ENCODE peak calls at places on chromosomes 5 and 9, in five cellular contexts. O is GM23248, J is esophagus squamous epithelium, L is tibial artery, K is psoas muscle. F is an unnamed sample. For H3K4me1, the result is how much of the 10 kb centered on the place peaks cover.

GRCh38 chr5:79772651-79773050 is 83.0 kb downstream of the CMYA5 start:
- DNase-seq in K (no peak), O (no peak), L (no peak), J (no peak), F (no peak)

GRCh38 chr5:32069396-32069795 is 104.7 kb downstream of the GOLPH3 start:
- DNase-seq in O (no peak), K (no peak), J (no peak), L (no peak), F (no peak)

GRCh38 chr5:42620579-42621216 is 135.9 kb upstream of the CCDC152 start:
- DNase-seq in J (no peak), O (peak), K (no peak), L (no peak), F (no peak)

GRCh38 chr9:116941266-116941665 is 254.2 kb downstream of the TRIM32 start:
- DNase-seq in L (no peak), K (no peak), J (no peak), O (no peak), F (no peak)

GRCh38 chr5:178786424-178786823 is 56.0 kb upstream of the ZNF354A start:
- DNase-seq in K (no peak), O (no peak), L (no peak), J (no peak), F (no peak)

GRCh38 chr9:116646661-116647514 is 40.2 kb upstream of the TRIM32 start:
- DNase-seq in L (no peak), O (peak), J (no peak), K (no peak), F (no peak)

GRCh38 chr5:37888476-37888875 is 48.6 kb upstream of the GDNF start:
- DNase-seq in J (no peak), L (no peak), O (peak), K (no peak), F (no peak)

GRCh38 chr5:100623719-100624118 is 88.5 kb downstream of the FAM174A start:
- DNase-seq in L (no peak), J (no peak), K (no peak), O (peak), F (no peak)

GRCh38 chr9:121876212-121876611 is 216.9 kb downstream of the TTLL11 start:
- DNase-seq in O (peak), L (no peak), K (no peak), J (no peak), F (no peak)

GRCh38 chr5:140214831-140215230 is 39.8 kb downstream of the CYSTM1 start:
- DNase-seq in O (peak), K (peak), J (no peak), L (no peak), F (no peak)

GRCh38 chr5:91312698-91313097 is 70.4 kb downstream of the ARRDC3 start:
- DNase-seq in J (no peak), L (no peak), O (no peak), K (no peak), F (no peak)

GRCh38 chr9:92989561-92989960 is 42.2 kb downstream of the FGD3 start:
- DNase-seq in J (no peak), K (no peak), O (no peak), L (no peak), F (no peak)

GRCh38 chr5:1731091-1731639 is 68.5 kb downstream of the MRPL36 start:
- DNase-seq in L (no peak), O (no peak), J (no peak), K (no peak), F (no peak)

GRCh38 chr5:64299805-64300204 is 134.2 kb downstream of the RNF180 start:
- DNase-seq in O (no peak), K (no peak), J (no peak), L (no peak), F (no peak)

GRCh38 chr5:135921388-135921787 is 25.7 kb upstream of the IL9 start:
- DNase-seq in O (peak), J (no peak), L (no peak), K (no peak), F (no peak)

GRCh38 chr5:35640623-35641022 is 23.0 kb downstream of the SPEF2 start:
- DNase-seq in L (no peak), K (no peak), J (no peak), O (no peak), F (no peak)

GRCh38 chr9:76194896-76195295 is 199.3 kb downstream of the RFK start:
- DNase-seq in J (no peak), K (no peak), L (no peak), O (peak), F (no peak)

GRCh38 chr9:18606831-18607230 is 132.9 kb downstream of the ADAMTSL1 start:
- DNase-seq in L (no peak), J (no peak), O (peak), K (no peak), F (no peak)

GRCh38 chr9:136268318-136268717 is 22.7 kb upstream of the QSOX2 start:
- DNase-seq in K (no peak), O (no peak), J (no peak), L (no peak), F (no peak)

GRCh38 chr9:115494393-115494792 is 376.4 kb upstream of the TNC start:
- DNase-seq in K (no peak), J (no peak), L (peak), O (peak), F (no peak)

GRCh38 chr9:115498338-115498737 is 380.4 kb upstream of the TNC start:
- DNase-seq in L (no peak), J (no peak), K (no peak), O (no peak), F (no peak)

GRCh38 chr9:115494958-115495690 is 377.2 kb upstream of the TNC start:
- DNase-seq in O (no peak), J (no peak), L (no peak), K (no peak), F (no peak)

GRCh38 chr9:115492869-115493268 is 374.9 kb upstream of the TNC start:
- DNase-seq in J (no peak), L (no peak), O (no peak), K (no peak), F (no peak)
- H3K27ac ChIP-seq in J (no peak), L (peak), O (no peak), K (no peak), F (no peak)

DNA sequence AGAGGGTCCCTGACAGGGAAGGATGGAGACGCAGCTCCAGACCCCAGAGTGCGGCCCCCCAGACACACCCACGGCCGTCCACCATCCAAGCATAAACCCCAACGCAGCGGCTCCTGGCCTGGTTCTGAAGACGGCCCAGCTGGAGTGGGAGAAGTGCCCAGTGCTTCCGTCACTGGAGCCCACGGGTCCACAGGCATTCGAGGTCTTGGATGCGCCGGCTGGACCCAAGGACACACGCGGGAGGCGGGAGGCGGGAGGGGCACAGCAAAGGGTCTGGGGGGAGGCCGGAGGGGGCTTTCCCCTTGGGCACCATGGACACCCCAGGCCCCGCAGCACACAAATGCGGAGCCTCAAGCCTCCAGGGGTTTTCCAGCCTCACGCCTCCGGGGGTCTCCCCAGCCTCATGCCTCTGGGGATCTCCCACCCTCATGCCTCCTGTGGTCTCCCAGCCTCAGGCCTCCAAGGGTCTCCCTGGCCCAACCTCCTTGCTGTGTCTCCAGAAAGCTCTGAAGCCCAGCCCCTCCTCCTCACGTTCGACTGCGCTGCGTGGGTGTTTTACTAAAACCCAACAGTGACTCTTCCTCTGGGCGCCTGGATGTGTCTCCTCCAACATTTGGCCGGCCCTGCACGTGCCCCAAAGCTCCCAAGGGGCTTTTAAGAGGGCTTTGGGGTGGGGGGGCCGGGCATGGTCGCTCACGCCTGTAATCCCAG is 15.2 kb downstream of the EXD3 start:
- DNase-seq in L (no peak), K (peak), J (no peak), O (peak), F (no peak)
- H3K4me3 ChIP-seq in L (peak), K (peak), J (peak), O (peak), F (no peak)

GRCh38 chr9:133849076-133849670 is 111.0 kb upstream of the SARDH start:
- DNase-seq in L (no peak), O (no peak), J (no peak), K (no peak), F (no peak)

GRCh38 chr9:133850161-133850560 is 112.0 kb upstream of the SARDH start:
- DNase-seq in J (no peak), O (no peak), L (no peak), K (no peak), F (no peak)

GRCh38 chr9:133851693-133852092 is 113.5 kb upstream of the SARDH start:
- DNase-seq in J (no peak), O (no peak), L (no peak), K (no peak), F (no peak)

GRCh38 chr9:133852476-133852875 is 114.3 kb upstream of the SARDH start:
- DNase-seq in L (no peak), K (no peak), J (no peak), O (no peak), F (peak)

DNA sequence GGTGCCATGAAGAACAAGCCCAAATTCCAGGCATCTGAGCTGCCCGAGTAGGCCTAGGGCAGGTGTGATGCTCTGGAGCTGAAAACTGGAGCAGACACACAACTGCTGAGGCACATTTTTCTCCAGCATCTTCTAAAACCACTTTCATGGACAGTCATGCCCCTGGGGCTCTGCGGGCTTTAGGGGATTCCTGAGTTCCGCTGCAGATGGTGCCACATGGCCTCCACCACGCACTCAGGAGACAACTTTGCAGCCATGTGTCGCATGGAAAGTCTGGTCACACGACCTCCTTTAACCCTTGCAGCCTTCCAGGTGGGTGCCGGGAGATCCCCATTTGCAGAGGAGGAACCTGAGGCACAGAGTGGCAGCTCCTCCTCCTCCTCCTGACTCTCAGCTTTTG is 112.8 kb upstream of the SARDH start:
- DNase-seq in L (no peak), K (no peak), O (no peak), J (no peak), F (peak)
- H3K4me1 ChIP-seq in L (under half), K (under half), O (under half), J (under half), F (under half)

GRCh38 chr5:141997358-141998006 is 15.3 kb downstream of the GNPDA1 start:
- DNase-seq in L (no peak), K (no peak), J (no peak), O (no peak), F (no peak)
- H3K27ac ChIP-seq in L (no peak), K (no peak), J (no peak), O (no peak), F (no peak)

GRCh38 chr9:14690986-14691730 is 2.1 kb downstream of the ZDHHC21 start:
- DNase-seq in K (no peak), J (no peak), O (peak), L (no peak), F (no peak)
- H3K4me3 ChIP-seq in K (no peak), J (no peak), O (no peak), L (no peak), F (no peak)